ENCODE peak calls at places on chromosomes 11 and 22, in ten cellular contexts. F is GM12865, R is brain microvascular endothelial cell, J is ovary, L is epithelial cell of esophagus, Y is Panc1, H is spleen, I is keratinocyte, Z is AG09319, X is fibroblast of the aortic adventitia. U is an unnamed sample.

GRCh38 chr11:62922189-62922589 is 1.0 kb upstream of the CHRM1 start:
- DNase-seq in F (no peak), R (no peak), J (no peak), L (peak; percentile 51), Y (no peak), H (peak; percentile 56), I (no peak), Z (no peak), X (no peak), U (no peak)

GRCh38 chr11:64531906-64532312 is 59.1 kb upstream of the SLC22A12 start:
- DNase-seq in F (no peak), R (no peak), J (no peak), L (no peak), Y (no peak), H (peak; percentile 43), I (no peak), Z (no peak), X (no peak), U (no peak)

GRCh38 chr22:43129426-43130425 is 13.5 kb downstream of the MCAT start:
- DNase-seq in F (no peak), R (no peak), J (no peak), L (no peak), Y (no peak), H (no peak), I (no peak), Z (no peak), X (no peak), U (no peak)

GRCh38 chr22:33030923-33031525 is 27.2 kb downstream of the SYN3 start:
- DNase-seq in F (no peak), R (no peak), J (no peak), L (no peak), Y (no peak), H (no peak), I (no peak), Z (no peak), X (no peak), U (no peak)

GRCh38 chr22:33573479-33573878 is 346.8 kb downstream of the LARGE1 start:
- DNase-seq in F (no peak), R (no peak), J (no peak), L (no peak), Y (no peak), H (no peak), I (no peak), Z (no peak), X (no peak), U (no peak)

GRCh38 chr11:103633037-103633788 is 403.2 kb upstream of the DDI1 start:
- DNase-seq in F (no peak), R (no peak), J (no peak), L (no peak), Y (no peak), H (no peak), I (no peak), Z (no peak), X (peak; percentile 84), U (no peak)

GRCh38 chr22:33918676-33919590 is 1.3 kb downstream of the LARGE1 start:
- DNase-seq in F (no peak), R (no peak), J (no peak), L (peak; percentile 4), Y (no peak), H (no peak), I (no peak), Z (no peak), X (peak; percentile 44), U (no peak)

GRCh38 chr11:67640021-67640757 is 626 bp upstream of the TBX10 start:
- DNase-seq in F (peak; percentile 79), R (peak; percentile 24), J (peak; percentile 43), L (peak; percentile 51), Y (no peak), H (peak; percentile 87), I (no peak), Z (peak; percentile 12), X (peak; percentile 58), U (peak; percentile 66)

GRCh38 chr11:110896358-110896757 is 184.1 kb upstream of the ARHGAP20 start:
- DNase-seq in F (no peak), R (peak; percentile 74), J (no peak), L (no peak), Y (no peak), H (no peak), I (no peak), Z (peak; percentile 49), X (peak; percentile 86), U (no peak)

GRCh38 chr11:44446996-44447771 is 118.3 kb upstream of the CD82 start:
- DNase-seq in F (no peak), R (no peak), J (no peak), L (no peak), Y (no peak), H (no peak), I (no peak), Z (no peak), X (no peak), U (no peak)

GRCh38 chr11:29296680-29297079 is 720.1 kb downstream of the KCNA4 start:
- DNase-seq in F (no peak), R (no peak), J (no peak), L (no peak), Y (no peak), H (no peak), I (no peak), Z (no peak), X (no peak), U (no peak)

GRCh38 chr11:7538023-7538422 is 24.2 kb downstream of the PPFIBP2 start:
- DNase-seq in F (no peak), R (no peak), J (no peak), L (no peak), Y (no peak), H (no peak), I (no peak), Z (no peak), X (peak; percentile 14), U (no peak)

GRCh38 chr11:79363261-79363660 is 77.6 kb downstream of the TENM4 start:
- DNase-seq in F (no peak), R (no peak), J (no peak), L (peak; percentile 77), Y (no peak), H (no peak), I (no peak), Z (no peak), X (no peak), U (no peak)

GRCh38 chr11:8484251-8484650 is 109.8 kb downstream of the STK33 start:
- DNase-seq in F (no peak), R (no peak), J (no peak), L (no peak), Y (no peak), H (no peak), I (no peak), Z (no peak), X (no peak), U (no peak)

GRCh38 chr11:59253001-59253400 is 40.3 kb upstream of the MPEG1 start:
- DNase-seq in F (no peak), R (no peak), J (no peak), L (no peak), Y (no peak), H (no peak), I (no peak), Z (no peak), X (no peak), U (no peak)

GRCh38 chr22:49506010-49506400 is 321.7 kb downstream of the BRD1 start:
- DNase-seq in F (no peak), R (no peak), J (no peak), L (no peak), Y (no peak), H (no peak), I (no peak), Z (no peak), X (no peak), U (no peak)

DNA sequence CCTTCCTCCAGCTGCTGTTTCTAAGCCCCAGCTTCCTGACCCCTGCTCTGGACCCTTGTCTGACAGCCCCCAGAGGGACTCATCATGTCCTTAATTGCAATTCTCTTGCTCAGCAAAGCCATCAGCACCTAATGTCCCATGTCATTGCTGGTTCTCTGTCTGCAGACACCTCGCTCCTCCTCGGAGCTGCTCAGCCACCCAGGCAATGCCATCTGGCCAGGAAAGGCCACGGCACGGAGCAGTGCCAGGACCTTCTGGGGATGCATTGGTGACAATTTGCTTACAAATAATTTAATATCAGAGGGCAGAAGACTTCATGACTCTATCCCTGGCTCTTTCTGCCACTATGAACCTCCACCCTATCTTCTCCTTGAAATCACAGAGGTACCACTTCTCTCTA is 107.0 kb upstream of the THY1 start:
- DNase-seq in F (no peak), R (no peak), J (no peak), L (no peak), Y (no peak), H (peak; percentile 15), I (no peak), Z (no peak), X (no peak), U (peak; percentile 1)
- TF ChIP-seq CTCF in F (no peak), R (no peak), J (no peak), L (no peak), Y (no peak), H (no peak), I (no peak), Z (no peak), X (no peak), U (no peak)

DNA sequence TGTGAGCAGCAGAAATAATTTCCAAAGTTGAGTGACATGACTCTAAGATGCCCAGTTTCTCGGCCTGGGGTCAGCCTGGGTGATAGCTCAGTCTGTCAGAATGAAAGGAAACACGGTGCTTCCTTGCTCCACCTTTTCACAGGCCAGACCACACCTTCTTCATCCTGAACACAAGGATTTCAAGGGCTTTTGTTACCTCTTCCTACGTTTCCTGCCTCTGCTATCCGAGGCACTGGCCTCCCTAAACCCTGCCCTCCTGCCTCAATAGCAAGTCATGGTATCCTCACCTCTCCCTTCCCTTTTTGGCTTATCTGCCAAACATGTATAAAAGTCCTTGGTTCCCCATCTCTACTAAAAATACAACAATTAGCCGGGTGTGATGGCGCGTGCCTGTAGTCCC is 1.7 kb upstream of the OR51E1 start:
- DNase-seq in F (no peak), R (no peak), J (no peak), L (no peak), Y (no peak), H (no peak), I (no peak), Z (no peak), X (no peak), U (no peak)
- TF ChIP-seq CTCF in F (no peak), R (no peak), J (no peak), L (no peak), Y (no peak), H (no peak), I (no peak), Z (no peak), X (no peak), U (no peak)

DNA sequence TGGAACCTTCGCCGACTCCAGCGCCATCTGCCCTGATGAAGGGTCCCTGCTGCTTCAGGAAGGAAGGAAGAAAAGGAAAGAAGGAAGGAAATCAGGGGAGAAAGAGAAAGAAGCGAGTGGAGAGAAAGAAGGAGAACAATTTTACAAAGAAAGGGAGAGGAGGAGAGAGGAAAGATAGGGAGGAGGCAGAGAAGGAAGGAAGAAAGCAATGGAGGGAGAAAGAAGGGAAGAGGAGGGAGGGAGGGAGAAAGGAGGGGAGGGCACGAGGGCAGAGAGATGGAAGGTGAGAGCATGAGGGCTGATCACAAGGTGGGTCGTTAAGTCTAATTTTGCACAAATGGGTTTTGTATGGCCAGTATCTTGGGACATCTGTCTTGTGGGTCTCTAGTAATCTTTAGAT is 39.2 kb downstream of the PARVA start:
- DNase-seq in F (no peak), R (no peak), J (no peak), L (no peak), Y (no peak), H (no peak), I (no peak), Z (no peak), X (no peak), U (no peak)
- TF ChIP-seq CTCF in F (no peak), R (no peak), J (no peak), L (no peak), Y (no peak), H (no peak), I (no peak), Z (no peak), X (no peak), U (no peak)

GRCh38 chr11:113553905-113554304 is 78.7 kb upstream of the DRD2 start:
- DNase-seq in F (no peak), R (no peak), J (no peak), L (no peak), Y (no peak), H (no peak), I (no peak), Z (no peak), X (no peak), U (no peak)
- TF ChIP-seq CTCF in F (no peak), R (no peak), J (no peak), L (no peak), Y (peak; percentile 33), H (no peak), I (no peak), Z (no peak), X (no peak), U (peak; percentile 26)